ENCODE peak calls at places on chromosomes 11 and 22, in six cellular contexts. One of them, this sample, is unnamed.

GRCh38 chr11:33258631-33259184 is 1.5 kb downstream of the HIPK3 start:
- DNase-seq in K562: no peak
- DNase-seq in HepG2: peak; percentile 53
- DNase-seq in H1: no peak
- DNase-seq in GM12878: no peak
- DNase-seq in HCT116: no peak
- DNase-seq in this sample: no peak

GRCh38 chr11:73931039-73931645 is 19.7 kb upstream of the DNAJB13 start:
- DNase-seq in GM12878: no peak
- DNase-seq in HCT116: peak; percentile 79
- DNase-seq in K562: peak; percentile 53
- DNase-seq in HepG2: peak; percentile 50
- DNase-seq in H1: peak; percentile 52
- DNase-seq in this sample: peak; percentile 83

GRCh38 chr11:75195164-75195962 is 44.5 kb downstream of the SLCO2B1 start:
- DNase-seq in GM12878: no peak
- DNase-seq in HCT116: no peak
- DNase-seq in HepG2: no peak
- DNase-seq in H1: no peak
- DNase-seq in K562: no peak
- DNase-seq in this sample: no peak

GRCh38 chr22:30871391-30872281 is 96.9 kb downstream of the MORC2 start:
- DNase-seq in K562: no peak
- DNase-seq in HepG2: no peak
- DNase-seq in H1: no peak
- DNase-seq in HCT116: no peak
- DNase-seq in GM12878: no peak
- DNase-seq in this sample: no peak

GRCh38 chr22:20061481-20061861 is 18.6 kb upstream of the DGCR8 start:
- DNase-seq in HepG2: no peak
- DNase-seq in K562: no peak
- DNase-seq in HCT116: no peak
- DNase-seq in GM12878: no peak
- DNase-seq in H1: no peak
- DNase-seq in this sample: no peak

GRCh38 chr22:28329582-28330073 is 350.0 kb downstream of the TTC28 start:
- DNase-seq in HCT116: no peak
- DNase-seq in HepG2: no peak
- DNase-seq in H1: no peak
- DNase-seq in GM12878: no peak
- DNase-seq in K562: no peak
- DNase-seq in this sample: no peak

GRCh38 chr11:31656051-31656450 is 146.5 kb downstream of the ELP4 start:
- DNase-seq in H1: no peak
- DNase-seq in K562: no peak
- DNase-seq in HepG2: no peak
- DNase-seq in GM12878: no peak
- DNase-seq in HCT116: no peak
- DNase-seq in this sample: no peak

GRCh38 chr22:22855085-22855484 is 32.5 kb upstream of the IGLL5 start:
- DNase-seq in GM12878: no peak
- DNase-seq in HCT116: no peak
- DNase-seq in H1: no peak
- DNase-seq in HepG2: no peak
- DNase-seq in K562: no peak
- DNase-seq in this sample: no peak

GRCh38 chr22:36302439-36303114 is 49.6 kb downstream of the APOL1 start:
- DNase-seq in K562: no peak
- DNase-seq in GM12878: no peak
- DNase-seq in HCT116: no peak
- DNase-seq in H1: no peak
- DNase-seq in HepG2: no peak
- DNase-seq in this sample: no peak

GRCh38 chr11:134524876-134525845 is 113.1 kb upstream of the B3GAT1 start:
- DNase-seq in K562: no peak
- DNase-seq in GM12878: no peak
- DNase-seq in HepG2: no peak
- DNase-seq in H1: no peak
- DNase-seq in HCT116: no peak
- DNase-seq in this sample: no peak

GRCh38 chr11:3146612-3147256 is 18.4 kb downstream of the OSBPL5 start:
- DNase-seq in HCT116: no peak
- DNase-seq in H1: no peak
- DNase-seq in GM12878: no peak
- DNase-seq in HepG2: no peak
- DNase-seq in K562: no peak
- DNase-seq in this sample: no peak

GRCh38 chr22:39907035-39907434 is 6.2 kb downstream of the GRAP2 start:
- DNase-seq in H1: no peak
- DNase-seq in K562: no peak
- DNase-seq in HepG2: no peak
- DNase-seq in HCT116: no peak
- DNase-seq in GM12878: no peak
- DNase-seq in this sample: no peak

GRCh38 chr11:11555228-11555627 is 66.6 kb downstream of the GALNT18 start:
- DNase-seq in K562: no peak
- DNase-seq in HepG2: no peak
- DNase-seq in H1: no peak
- DNase-seq in HCT116: no peak
- DNase-seq in GM12878: no peak
- DNase-seq in this sample: no peak

GRCh38 chr22:20758688-20759087 is 15.2 kb upstream of the SERPIND1 start:
- DNase-seq in K562: no peak
- DNase-seq in GM12878: no peak
- DNase-seq in HCT116: no peak
- DNase-seq in H1: no peak
- DNase-seq in HepG2: peak; percentile 56
- DNase-seq in this sample: no peak

GRCh38 chr11:78268516-78269410 is 80.0 kb downstream of the USP35 start:
- DNase-seq in K562: no peak
- DNase-seq in HCT116: no peak
- DNase-seq in GM12878: no peak
- DNase-seq in H1: no peak
- DNase-seq in HepG2: no peak
- DNase-seq in this sample: no peak

GRCh38 chr11:69040581-69041260 is 8.0 kb upstream of the TPCN2 start:
- DNase-seq in K562: no peak
- DNase-seq in H1: no peak
- DNase-seq in HepG2: no peak
- DNase-seq in GM12878: no peak
- DNase-seq in HCT116: no peak
- DNase-seq in this sample: peak; percentile 73

GRCh38 chr11:100777736-100778135 is 90.6 kb downstream of the ARHGAP42 start:
- DNase-seq in H1: no peak
- DNase-seq in GM12878: no peak
- DNase-seq in HCT116: no peak
- DNase-seq in HepG2: no peak
- DNase-seq in K562: no peak
- DNase-seq in this sample: no peak

GRCh38 chr22:36579441-36579840 is 50.5 kb upstream of the EIF3D start:
- DNase-seq in HCT116: no peak
- DNase-seq in H1: no peak
- DNase-seq in GM12878: no peak
- DNase-seq in K562: no peak
- DNase-seq in HepG2: no peak
- DNase-seq in this sample: no peak

GRCh38 chr11:36564376-36565032 is 3.3 kb upstream of the RAG1 start:
- DNase-seq in K562: peak; percentile 27
- DNase-seq in GM12878: peak; percentile 20
- DNase-seq in HCT116: peak; percentile 24
- DNase-seq in H1: peak; percentile 53
- DNase-seq in HepG2: peak; percentile 54
- DNase-seq in this sample: peak; percentile 44

GRCh38 chr11:31493235-31493634 is 16.2 kb downstream of the IMMP1L start:
- DNase-seq in GM12878: no peak
- DNase-seq in HCT116: no peak
- DNase-seq in H1: no peak
- DNase-seq in K562: no peak
- DNase-seq in HepG2: no peak
- DNase-seq in this sample: no peak

DNA sequence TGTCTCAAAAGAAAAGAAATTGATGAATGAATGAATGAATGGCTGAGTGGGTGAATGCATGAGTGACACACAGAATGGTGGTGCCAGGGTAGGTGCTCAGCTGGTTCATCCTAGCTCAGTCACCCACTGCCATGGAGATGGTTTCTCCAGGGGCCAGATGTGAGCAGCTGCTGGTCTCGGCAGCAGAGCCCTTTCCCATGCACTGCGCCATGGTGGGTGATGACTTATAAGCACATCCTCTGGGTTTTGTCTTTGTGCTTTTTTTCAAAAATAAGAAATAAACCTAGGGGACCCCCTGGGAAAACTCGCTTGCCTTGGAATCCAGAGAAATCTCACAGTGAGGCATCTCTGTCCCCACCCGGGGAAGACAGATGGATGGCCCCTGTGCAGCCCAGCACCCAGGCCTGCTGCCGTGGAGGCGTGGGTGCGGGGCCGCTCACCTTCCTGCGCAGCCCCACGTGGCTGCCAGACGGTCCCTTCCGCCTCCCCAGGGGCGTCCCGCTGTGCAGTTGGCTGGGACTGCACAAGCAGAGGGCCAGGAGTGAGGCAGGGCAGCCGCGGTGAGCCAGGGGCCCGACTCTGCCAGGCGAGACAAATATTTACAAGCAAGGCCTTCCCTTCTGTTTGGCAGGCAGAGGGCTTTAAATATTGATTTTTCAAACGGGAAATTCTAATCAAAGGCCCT is 24.2 kb downstream of the MPPED1 start:
- DNase-seq in H1: no peak
- DNase-seq in GM12878: no peak
- DNase-seq in HepG2: no peak
- DNase-seq in K562: no peak
- DNase-seq in HCT116: no peak
- DNase-seq in this sample: no peak
- TF ChIP-seq ZNF274 in H1: no peak
- TF ChIP-seq ZNF274 in GM12878: no peak
- TF ChIP-seq ZNF274 in HepG2: no peak
- TF ChIP-seq ZNF274 in K562: no peak
- TF ChIP-seq ZNF274 in HCT116: no peak
- TF ChIP-seq ZNF274 in this sample: no peak

DNA sequence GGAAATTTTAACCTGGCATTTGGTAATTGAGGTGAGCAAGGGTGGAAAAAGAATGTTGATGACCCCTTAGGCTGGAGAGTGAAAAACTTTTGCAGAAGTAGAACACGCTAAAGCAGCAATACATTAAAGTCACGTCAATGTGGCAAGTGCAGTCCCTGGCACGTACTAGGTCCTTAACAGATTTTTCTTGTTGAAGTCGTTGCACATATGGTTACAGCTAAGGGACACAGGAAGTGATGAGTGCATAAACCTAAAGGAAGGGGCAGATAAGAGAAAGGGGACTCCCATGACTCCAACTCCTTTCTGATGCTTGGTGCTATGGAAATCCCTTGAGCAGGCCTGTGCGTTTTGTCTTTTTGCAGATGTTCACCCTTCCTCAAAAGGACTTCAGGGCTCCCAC is 1.2 kb downstream of the ACCS start:
- DNase-seq in HCT116: no peak
- DNase-seq in GM12878: no peak
- DNase-seq in K562: peak; percentile 64
- DNase-seq in HepG2: no peak
- DNase-seq in H1: no peak
- DNase-seq in this sample: no peak
- H3K4me3 ChIP-seq in HCT116: peak overlapping the region; percentile 72
- H3K4me3 ChIP-seq in GM12878: peak overlapping the region; percentile 80
- H3K4me3 ChIP-seq in K562: peak overlapping the region; percentile 55
- H3K4me3 ChIP-seq in HepG2: no peak overlapping the region
- H3K4me3 ChIP-seq in H1: no peak overlapping the region
- H3K4me3 ChIP-seq in this sample: peak overlapping the region; percentile 60

GRCh38 chr11:115886111-115886733 is 382.0 kb upstream of the CADM1 start:
- DNase-seq in K562: no peak
- DNase-seq in HCT116: no peak
- DNase-seq in H1: no peak
- DNase-seq in GM12878: no peak
- DNase-seq in HepG2: no peak
- DNase-seq in this sample: no peak
- TF ChIP-seq ZNF274 in K562: no peak
- TF ChIP-seq ZNF274 in HCT116: no peak
- TF ChIP-seq ZNF274 in H1: no peak
- TF ChIP-seq ZNF274 in GM12878: no peak
- TF ChIP-seq ZNF274 in HepG2: no peak
- TF ChIP-seq ZNF274 in this sample: no peak

GRCh38 chr11:46339816-46340215 is 7.4 kb upstream of the DGKZ start:
- DNase-seq in K562: no peak
- DNase-seq in GM12878: no peak
- DNase-seq in H1: no peak
- DNase-seq in HepG2: no peak
- DNase-seq in HCT116: no peak
- DNase-seq in this sample: no peak
- H3K4me3 ChIP-seq in K562: no peak overlapping the region
- H3K4me3 ChIP-seq in GM12878: no peak overlapping the region
- H3K4me3 ChIP-seq in H1: peak overlapping the region; percentile 10
- H3K4me3 ChIP-seq in HepG2: no peak overlapping the region
- H3K4me3 ChIP-seq in HCT116: no peak overlapping the region
- H3K4me3 ChIP-seq in this sample: peak overlapping the region; percentile 23

GRCh38 chr11:62000539-62001446 is 33.4 kb upstream of the FTH1 start:
- DNase-seq in HCT116: no peak
- DNase-seq in K562: no peak
- DNase-seq in HepG2: peak; percentile 54
- DNase-seq in H1: no peak
- DNase-seq in GM12878: no peak
- DNase-seq in this sample: no peak

GRCh38 chr11:62001450-62002178 is 34.2 kb upstream of the FTH1 start:
- DNase-seq in HepG2: peak; percentile 91
- DNase-seq in HCT116: no peak
- DNase-seq in GM12878: no peak
- DNase-seq in H1: no peak
- DNase-seq in K562: no peak
- DNase-seq in this sample: no peak

GRCh38 chr11:62008177-62008576 is 40.7 kb upstream of the FTH1 start:
- DNase-seq in GM12878: no peak
- DNase-seq in HepG2: no peak
- DNase-seq in H1: no peak
- DNase-seq in HCT116: no peak
- DNase-seq in K562: no peak
- DNase-seq in this sample: no peak

GRCh38 chr11:62004473-62004872 is 37.0 kb upstream of the FTH1 start:
- DNase-seq in H1: no peak
- DNase-seq in HCT116: no peak
- DNase-seq in GM12878: peak; percentile 66
- DNase-seq in HepG2: no peak
- DNase-seq in K562: no peak
- DNase-seq in this sample: no peak

DNA sequence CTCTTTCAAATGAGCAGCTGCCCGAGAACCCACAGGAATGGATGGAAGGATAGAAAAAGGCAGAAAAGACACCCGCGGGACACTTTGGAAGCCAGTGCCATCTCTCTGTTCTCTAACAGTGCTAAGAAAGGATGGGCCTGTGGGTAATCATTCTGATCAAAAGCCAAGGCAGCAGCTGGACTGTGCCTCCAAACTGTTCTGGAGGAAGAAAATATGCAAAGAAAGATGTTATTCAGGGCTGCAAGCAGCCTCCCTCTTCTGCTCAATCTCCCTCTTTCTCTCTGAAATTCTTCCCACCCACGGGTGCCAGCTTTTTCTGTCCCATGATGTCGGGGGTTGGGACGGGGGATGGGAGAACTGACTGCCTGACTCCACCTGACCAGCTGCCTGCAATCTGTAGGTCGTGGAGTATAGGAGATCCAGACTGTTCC is 37.8 kb upstream of the FTH1 start:
- DNase-seq in HCT116: no peak
- DNase-seq in H1: no peak
- DNase-seq in K562: no peak
- DNase-seq in HepG2: no peak
- DNase-seq in GM12878: no peak
- DNase-seq in this sample: no peak
- TF ChIP-seq ZNF274 in HCT116: no peak
- TF ChIP-seq ZNF274 in H1: no peak
- TF ChIP-seq ZNF274 in K562: no peak
- TF ChIP-seq ZNF274 in HepG2: no peak
- TF ChIP-seq ZNF274 in GM12878: no peak
- TF ChIP-seq ZNF274 in this sample: no peak

This sample was measured in NT2/D1.